ENCODE peak calls at places on chromosome 17, in six cellular contexts. X is AG10803; G is prostate gland; C is NCI-H460; O is pancreas; Q is stimulated activated CD8-positive, alpha-beta memory T cell treated with anti-CD3 and anti-CD28 coated beads, Interleukin-7, amount 100 ng/mL, for 4 hours. J is an unnamed sample.

GRCh38 chr17:41390411-41390938 is 6.9 kb downstream of the KRT31 start:
- DNase-seq in G (no peak), C (no peak), O (no peak), X (no peak), Q (no peak), J (no peak)

GRCh38 chr17:83079340-83079747 is at the start of gene METRNL:
- DNase-seq in X (peak), G (peak), C (peak), Q (peak), O (peak), J (peak)

GRCh38 chr17:11950771-11951519 is 46.3 kb downstream of the ZNF18 start:
- DNase-seq in C (no peak), O (no peak), X (peak), Q (no peak), G (no peak), J (no peak)

GRCh38 chr17:42944211-42944610 is 20.0 kb downstream of the AARSD1 start:
- DNase-seq in Q (no peak), C (no peak), O (no peak), G (no peak), X (peak), J (no peak)

GRCh38 chr17:35889818-35890773 is 9.9 kb upstream of the CCL5 start:
- DNase-seq in G (no peak), O (no peak), Q (no peak), C (no peak), X (peak), J (no peak)

GRCh38 chr17:82037889-82038195 is 345 bp upstream of the DCXR start:
- DNase-seq in C (no peak), X (no peak), Q (no peak), G (no peak), O (no peak), J (no peak)

GRCh38 chr17:44599298-44600175 is 42.3 kb downstream of the FZD2 start:
- DNase-seq in G (no peak), X (peak), O (peak), Q (no peak), C (no peak), J (no peak)

GRCh38 chr17:60695960-60696359 is 18.3 kb downstream of the BCAS3 start:
- DNase-seq in Q (no peak), G (no peak), X (peak), O (no peak), C (no peak), J (no peak)

GRCh38 chr17:80110927-80111701 is 9.7 kb downstream of the GAA start:
- DNase-seq in O (no peak), G (no peak), X (no peak), Q (no peak), C (no peak), J (no peak)

GRCh38 chr17:81513669-81514484 is 1.3 kb upstream of the ACTG1 start:
- DNase-seq in G (peak), O (peak), X (peak), C (no peak), Q (peak), J (no peak)

GRCh38 chr17:73585583-73585982 is 58.7 kb downstream of the SDK2 start:
- DNase-seq in Q (no peak), C (no peak), O (no peak), G (no peak), X (no peak), J (no peak)

GRCh38 chr17:71022758-71023157 is 853.4 kb downstream of the KCNJ2 start:
- DNase-seq in X (no peak), O (no peak), G (no peak), Q (no peak), C (no peak), J (no peak)

GRCh38 chr17:40448639-40449261 is 5.5 kb downstream of the IGFBP4 start:
- DNase-seq in Q (no peak), C (no peak), G (no peak), O (peak), X (no peak), J (no peak)

GRCh38 chr17:51734462-51734861 is 424.1 kb downstream of the CA10 start:
- DNase-seq in X (no peak), Q (no peak), G (no peak), O (no peak), C (no peak), J (no peak)

GRCh38 chr17:82938486-82939212 is 98.8 kb upstream of the ZNF750 start:
- DNase-seq in C (no peak), Q (no peak), X (no peak), O (no peak), G (no peak), J (no peak)

GRCh38 chr17:61755668-61756067 is 107.7 kb downstream of the BRIP1 start:
- DNase-seq in C (no peak), X (no peak), Q (no peak), O (no peak), G (no peak), J (no peak)

GRCh38 chr17:82350182-82351030 is 8.6 kb upstream of the TEX19 start:
- DNase-seq in G (no peak), X (peak), C (no peak), Q (no peak), O (no peak), J (no peak)

GRCh38 chr17:13346081-13346533 is 255.6 kb downstream of the HS3ST3A1 start:
- DNase-seq in Q (no peak), C (no peak), G (no peak), O (no peak), X (peak), J (no peak)

GRCh38 chr17:28500712-28501379 is 5.3 kb upstream of the FOXN1 start:
- DNase-seq in Q (no peak), G (no peak), O (no peak), C (no peak), X (no peak), J (no peak)

GRCh38 chr17:32998893-32999240 is 7.2 kb downstream of the SPACA3 start:
- DNase-seq in Q (no peak), G (no peak), X (peak), C (no peak), O (no peak), J (no peak)

GRCh38 chr17:75845933-75846700 is 1.9 kb upstream of the UNC13D start:
- DNase-seq in O (no peak), C (no peak), G (no peak), X (no peak), Q (no peak), J (no peak)

GRCh38 chr17:82876602-82877391 is 37.0 kb upstream of the ZNF750 start:
- DNase-seq in C (peak), X (peak), O (peak), Q (no peak), G (peak), J (no peak)

GRCh38 chr17:76496464-76496863 is 4.8 kb downstream of the RHBDF2 start:
- DNase-seq in C (no peak), Q (no peak), G (no peak), O (no peak), X (no peak), J (no peak)

GRCh38 chr17:50521517-50521916 is 11.0 kb upstream of the EPN3 start:
- DNase-seq in G (no peak), C (no peak), Q (no peak), X (no peak), O (no peak), J (no peak)

J was measured in activated T-cell treated with anti-CD3 and anti-CD28 coated beads for 4 hours.